ENCODE peak calls at places on chromosome 9, in eight cellular contexts. One of them, this sample, is unnamed.

GRCh38 chr9:110114086-110114887 is 93.7 kb downstream of the C9orf152 start:
- DNase-seq in RWPE1: no peak
- DNase-seq in fibroblast of pulmonary artery: no peak
- DNase-seq in tibial artery: no peak
- DNase-seq in Calu3: no peak
- DNase-seq in CD8-positive, alpha-beta T cell: no peak
- DNase-seq in AG04449: no peak
- DNase-seq in natural killer cell: no peak
- DNase-seq in this sample: no peak

GRCh38 chr9:129111762-129112151 is 542 bp downstream of the PTPA start:
- DNase-seq in CD8-positive, alpha-beta T cell: peak; percentile 28
- DNase-seq in Calu3: peak; percentile 12
- DNase-seq in tibial artery: peak; percentile 52
- DNase-seq in fibroblast of pulmonary artery: peak; percentile 52
- DNase-seq in RWPE1: peak; percentile 73
- DNase-seq in natural killer cell: peak; percentile 29
- DNase-seq in AG04449: no peak
- DNase-seq in this sample: peak; percentile 34

GRCh38 chr9:88024896-88025295 is 50.6 kb upstream of the CDK20 start:
- DNase-seq in natural killer cell: no peak
- DNase-seq in fibroblast of pulmonary artery: no peak
- DNase-seq in RWPE1: no peak
- DNase-seq in CD8-positive, alpha-beta T cell: no peak
- DNase-seq in AG04449: no peak
- DNase-seq in Calu3: no peak
- DNase-seq in tibial artery: no peak
- DNase-seq in this sample: no peak

GRCh38 chr9:87594218-87594617 is 96.6 kb downstream of the DAPK1 start:
- DNase-seq in natural killer cell: no peak
- DNase-seq in CD8-positive, alpha-beta T cell: no peak
- DNase-seq in RWPE1: no peak
- DNase-seq in AG04449: no peak
- DNase-seq in tibial artery: no peak
- DNase-seq in Calu3: no peak
- DNase-seq in fibroblast of pulmonary artery: peak; percentile 41
- DNase-seq in this sample: no peak

GRCh38 chr9:96418920-96419690 is 935 bp upstream of the ZNF367 start:
- DNase-seq in natural killer cell: peak; percentile 46
- DNase-seq in CD8-positive, alpha-beta T cell: peak; percentile 38
- DNase-seq in fibroblast of pulmonary artery: peak; percentile 41
- DNase-seq in RWPE1: peak; percentile 79
- DNase-seq in Calu3: peak; percentile 70
- DNase-seq in AG04449: no peak
- DNase-seq in tibial artery: peak; percentile 61
- DNase-seq in this sample: peak; percentile 51

GRCh38 chr9:71791875-71792274 is 23.6 kb upstream of the CEMIP2 start:
- DNase-seq in natural killer cell: no peak
- DNase-seq in tibial artery: no peak
- DNase-seq in Calu3: no peak
- DNase-seq in AG04449: no peak
- DNase-seq in RWPE1: no peak
- DNase-seq in fibroblast of pulmonary artery: no peak
- DNase-seq in CD8-positive, alpha-beta T cell: no peak
- DNase-seq in this sample: no peak

GRCh38 chr9:27430754-27431540 is 93.1 kb upstream of the IFNK start:
- DNase-seq in CD8-positive, alpha-beta T cell: no peak
- DNase-seq in RWPE1: no peak
- DNase-seq in Calu3: no peak
- DNase-seq in tibial artery: no peak
- DNase-seq in fibroblast of pulmonary artery: no peak
- DNase-seq in AG04449: no peak
- DNase-seq in natural killer cell: no peak
- DNase-seq in this sample: no peak

GRCh38 chr9:36146666-36147065 is 10.1 kb downstream of the GLIPR2 start:
- DNase-seq in CD8-positive, alpha-beta T cell: no peak
- DNase-seq in fibroblast of pulmonary artery: no peak
- DNase-seq in RWPE1: no peak
- DNase-seq in tibial artery: no peak
- DNase-seq in natural killer cell: no peak
- DNase-seq in AG04449: no peak
- DNase-seq in Calu3: no peak
- DNase-seq in this sample: no peak

GRCh38 chr9:129270903-129271431 is 92.9 kb upstream of the IER5L start:
- DNase-seq in RWPE1: no peak
- DNase-seq in CD8-positive, alpha-beta T cell: no peak
- DNase-seq in natural killer cell: no peak
- DNase-seq in Calu3: no peak
- DNase-seq in fibroblast of pulmonary artery: peak; percentile 78
- DNase-seq in AG04449: peak; percentile 66
- DNase-seq in tibial artery: no peak
- DNase-seq in this sample: no peak

GRCh38 chr9:99365233-99365980 is 143.3 kb downstream of the SEC61B start:
- DNase-seq in Calu3: no peak
- DNase-seq in fibroblast of pulmonary artery: peak; percentile 33
- DNase-seq in RWPE1: no peak
- DNase-seq in natural killer cell: no peak
- DNase-seq in tibial artery: no peak
- DNase-seq in CD8-positive, alpha-beta T cell: no peak
- DNase-seq in AG04449: no peak
- DNase-seq in this sample: peak; percentile 45

GRCh38 chr9:37512439-37512838 is 26.7 kb downstream of the POLR1E start:
- DNase-seq in natural killer cell: peak; percentile 66
- DNase-seq in CD8-positive, alpha-beta T cell: peak; percentile 79
- DNase-seq in fibroblast of pulmonary artery: no peak
- DNase-seq in Calu3: no peak
- DNase-seq in tibial artery: no peak
- DNase-seq in RWPE1: no peak
- DNase-seq in AG04449: no peak
- DNase-seq in this sample: no peak

GRCh38 chr9:93267681-93268505 is 84.0 kb downstream of the WNK2 start:
- DNase-seq in tibial artery: peak; percentile 17
- DNase-seq in fibroblast of pulmonary artery: no peak
- DNase-seq in natural killer cell: no peak
- DNase-seq in CD8-positive, alpha-beta T cell: no peak
- DNase-seq in Calu3: no peak
- DNase-seq in RWPE1: no peak
- DNase-seq in AG04449: no peak
- DNase-seq in this sample: no peak

GRCh38 chr9:34519321-34520020 is 3.3 kb downstream of the ENHO start:
- DNase-seq in CD8-positive, alpha-beta T cell: no peak
- DNase-seq in natural killer cell: no peak
- DNase-seq in tibial artery: no peak
- DNase-seq in Calu3: no peak
- DNase-seq in AG04449: no peak
- DNase-seq in fibroblast of pulmonary artery: no peak
- DNase-seq in RWPE1: no peak
- DNase-seq in this sample: no peak
- TF ChIP-seq CTCF in CD8-positive, alpha-beta T cell: no peak
- TF ChIP-seq CTCF in natural killer cell: no peak
- TF ChIP-seq CTCF in tibial artery: no peak
- TF ChIP-seq CTCF in Calu3: no peak
- TF ChIP-seq CTCF in AG04449: no peak
- TF ChIP-seq CTCF in fibroblast of pulmonary artery: no peak
- TF ChIP-seq CTCF in RWPE1: no peak
- TF ChIP-seq CTCF in this sample: no peak

GRCh38 chr9:77897292-77897691 is 134.3 kb downstream of the GNAQ start:
- DNase-seq in RWPE1: no peak
- DNase-seq in natural killer cell: no peak
- DNase-seq in fibroblast of pulmonary artery: peak; percentile 40
- DNase-seq in AG04449: no peak
- DNase-seq in CD8-positive, alpha-beta T cell: no peak
- DNase-seq in tibial artery: no peak
- DNase-seq in Calu3: no peak
- DNase-seq in this sample: no peak
- TF ChIP-seq CTCF in RWPE1: no peak
- TF ChIP-seq CTCF in natural killer cell: no peak
- TF ChIP-seq CTCF in fibroblast of pulmonary artery: peak; percentile 37
- TF ChIP-seq CTCF in AG04449: peak; percentile 7
- TF ChIP-seq CTCF in CD8-positive, alpha-beta T cell: no peak
- TF ChIP-seq CTCF in tibial artery: no peak
- TF ChIP-seq CTCF in Calu3: no peak
- TF ChIP-seq CTCF in this sample: no peak

GRCh38 chr9:33737811-33738606 is 57.4 kb upstream of the PRSS3 start:
- DNase-seq in fibroblast of pulmonary artery: peak; percentile 77
- DNase-seq in Calu3: peak; percentile 53
- DNase-seq in tibial artery: no peak
- DNase-seq in natural killer cell: no peak
- DNase-seq in CD8-positive, alpha-beta T cell: no peak
- DNase-seq in RWPE1: peak; percentile 57
- DNase-seq in AG04449: peak; percentile 14
- DNase-seq in this sample: peak; percentile 71
- TF ChIP-seq CTCF in fibroblast of pulmonary artery: peak; percentile 85
- TF ChIP-seq CTCF in Calu3: peak; percentile 57
- TF ChIP-seq CTCF in tibial artery: no peak
- TF ChIP-seq CTCF in natural killer cell: peak; percentile 61
- TF ChIP-seq CTCF in CD8-positive, alpha-beta T cell: peak; percentile 33
- TF ChIP-seq CTCF in RWPE1: peak; percentile 94
- TF ChIP-seq CTCF in AG04449: peak; percentile 79
- TF ChIP-seq CTCF in this sample: peak; percentile 88

DNA sequence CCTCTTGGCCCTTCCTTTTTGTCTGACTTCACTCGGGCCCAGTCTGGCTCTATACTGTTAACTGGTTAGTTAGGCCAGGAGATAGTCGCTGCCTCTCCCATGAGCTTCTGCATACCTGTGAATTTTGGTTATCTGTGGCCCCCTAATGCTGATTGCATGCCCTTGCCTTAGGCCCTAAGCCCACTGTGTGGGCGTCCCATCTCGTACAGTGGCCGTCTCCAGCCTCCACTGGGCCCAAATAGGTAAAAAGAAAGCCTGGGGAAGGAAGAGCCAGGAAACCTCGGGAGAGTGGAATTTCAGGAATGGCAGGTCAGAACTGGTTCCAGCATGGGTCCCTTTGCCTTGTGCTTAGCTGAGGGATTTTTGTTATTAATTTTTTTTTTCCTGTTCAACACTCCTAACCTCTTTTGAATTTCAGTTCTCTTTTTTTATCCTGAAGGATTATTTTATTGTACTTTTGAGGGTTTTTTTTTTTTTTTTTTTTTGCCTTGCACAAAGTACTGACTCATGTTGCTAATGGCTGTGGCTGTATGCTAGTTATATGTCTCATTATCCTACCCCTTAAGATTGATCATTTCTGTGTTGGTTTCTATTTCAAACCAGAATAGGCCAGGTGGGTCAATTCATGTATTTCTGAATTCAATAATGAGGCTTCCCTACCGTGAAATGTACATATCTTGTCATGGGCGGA is 3.4 kb downstream of the PRRC2B start:
- DNase-seq in RWPE1: peak; percentile 72
- DNase-seq in AG04449: no peak
- DNase-seq in tibial artery: no peak
- DNase-seq in fibroblast of pulmonary artery: no peak
- DNase-seq in natural killer cell: no peak
- DNase-seq in Calu3: no peak
- DNase-seq in CD8-positive, alpha-beta T cell: no peak
- DNase-seq in this sample: no peak
- TF ChIP-seq CTCF in RWPE1: no peak
- TF ChIP-seq CTCF in AG04449: no peak
- TF ChIP-seq CTCF in tibial artery: no peak
- TF ChIP-seq CTCF in fibroblast of pulmonary artery: no peak
- TF ChIP-seq CTCF in natural killer cell: no peak
- TF ChIP-seq CTCF in Calu3: no peak
- TF ChIP-seq CTCF in CD8-positive, alpha-beta T cell: no peak
- TF ChIP-seq CTCF in this sample: no peak

DNA sequence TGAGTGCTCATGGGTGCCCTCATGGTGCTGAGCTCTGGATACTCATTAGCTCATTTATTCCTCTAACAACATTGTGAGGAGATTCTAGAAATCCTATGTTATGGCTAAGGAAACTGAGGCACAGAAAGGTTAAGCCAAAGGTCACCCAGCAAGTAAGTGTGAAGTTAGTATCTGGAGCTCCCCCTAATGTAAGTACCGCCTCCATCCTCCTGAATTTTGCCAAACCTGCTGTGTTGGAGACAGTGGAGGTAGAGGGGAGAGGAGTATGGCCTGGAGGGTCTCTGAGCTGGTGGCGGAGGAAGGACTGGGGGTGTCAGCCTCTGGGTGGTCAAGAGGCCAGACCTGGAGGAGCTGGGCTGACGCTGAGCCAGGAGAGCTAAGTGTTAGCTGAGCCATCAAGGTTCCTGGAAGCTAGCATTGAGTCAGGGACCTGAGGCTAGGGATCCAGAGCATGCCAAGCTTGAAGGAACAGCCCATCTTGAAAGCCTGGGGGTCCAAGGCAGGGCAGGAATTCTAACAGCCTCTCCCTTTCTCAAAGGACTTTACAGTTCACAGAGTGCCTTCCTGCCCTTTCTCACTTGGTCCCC is 114.8 kb downstream of the RGS3 start:
- DNase-seq in fibroblast of pulmonary artery: no peak
- DNase-seq in Calu3: no peak
- DNase-seq in natural killer cell: no peak
- DNase-seq in AG04449: no peak
- DNase-seq in RWPE1: no peak
- DNase-seq in tibial artery: no peak
- DNase-seq in CD8-positive, alpha-beta T cell: no peak
- DNase-seq in this sample: no peak
- TF ChIP-seq CTCF in fibroblast of pulmonary artery: no peak
- TF ChIP-seq CTCF in Calu3: no peak
- TF ChIP-seq CTCF in natural killer cell: no peak
- TF ChIP-seq CTCF in AG04449: no peak
- TF ChIP-seq CTCF in RWPE1: no peak
- TF ChIP-seq CTCF in tibial artery: no peak
- TF ChIP-seq CTCF in CD8-positive, alpha-beta T cell: no peak
- TF ChIP-seq CTCF in this sample: no peak

DNA sequence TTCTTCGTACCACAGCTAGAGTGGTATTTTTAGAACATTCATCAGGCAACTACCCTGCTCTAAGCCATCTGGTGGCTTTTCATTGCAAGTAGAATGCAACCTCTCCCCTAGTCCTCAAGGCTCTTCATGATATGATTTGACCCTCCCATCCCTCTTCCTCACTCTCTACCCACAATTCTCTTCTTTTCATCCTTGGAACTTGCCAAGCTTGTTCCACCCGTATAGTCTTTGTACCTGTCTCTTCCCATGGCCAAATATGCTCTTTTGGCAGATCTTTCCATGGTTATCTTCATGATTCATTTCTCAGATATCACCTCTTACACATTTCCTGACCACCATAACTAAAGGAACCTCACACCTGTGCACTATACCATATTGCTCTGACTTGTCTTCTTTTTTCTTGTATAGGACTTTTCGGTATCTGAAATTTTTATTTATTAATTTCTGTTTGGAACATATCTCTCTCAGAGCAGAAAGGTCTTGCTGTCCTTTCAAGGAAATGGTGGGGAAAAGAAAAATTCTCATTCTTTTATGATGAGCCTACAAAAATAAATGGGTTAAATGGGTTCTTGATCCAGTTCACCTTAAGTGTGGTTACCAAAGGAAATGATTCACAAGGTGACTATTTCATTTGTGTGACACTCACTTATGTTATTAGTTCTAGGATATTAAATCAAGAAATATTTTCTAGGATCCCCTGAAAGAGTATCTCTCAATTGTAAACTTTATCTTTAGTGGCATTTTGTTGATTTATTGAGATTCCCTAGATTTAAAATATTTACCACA is 3.7 kb upstream of the CD274 start:
- DNase-seq in fibroblast of pulmonary artery: no peak
- DNase-seq in AG04449: no peak
- DNase-seq in natural killer cell: no peak
- DNase-seq in RWPE1: peak; percentile 5
- DNase-seq in tibial artery: no peak
- DNase-seq in Calu3: no peak
- DNase-seq in CD8-positive, alpha-beta T cell: no peak
- DNase-seq in this sample: no peak
- TF ChIP-seq CTCF in fibroblast of pulmonary artery: no peak
- TF ChIP-seq CTCF in AG04449: no peak
- TF ChIP-seq CTCF in natural killer cell: no peak
- TF ChIP-seq CTCF in RWPE1: no peak
- TF ChIP-seq CTCF in tibial artery: no peak
- TF ChIP-seq CTCF in Calu3: no peak
- TF ChIP-seq CTCF in CD8-positive, alpha-beta T cell: no peak
- TF ChIP-seq CTCF in this sample: no peak